ENCODE peak calls at places on chromosomes 7 and 10, in seven cellular contexts. One of them, this sample, is unnamed.

GRCh38 chr10:50346947-50347346 is 95.6 kb upstream of the ASAH2 start:
- DNase-seq in uterus: no peak
- DNase-seq in stomach: no peak
- DNase-seq in IMR-90: no peak
- DNase-seq in A549: no peak
- DNase-seq in Peyer's patch: no peak
- DNase-seq in body of pancreas: no peak
- DNase-seq in this sample: no peak

GRCh38 chr7:142806957-142807356 is 36.2 kb downstream of the PRSS2 start:
- DNase-seq in uterus: no peak
- DNase-seq in stomach: no peak
- DNase-seq in IMR-90: no peak
- DNase-seq in A549: no peak
- DNase-seq in Peyer's patch: no peak
- DNase-seq in body of pancreas: no peak
- DNase-seq in this sample: no peak

GRCh38 chr10:63520463-63521388 is 475 bp upstream of the REEP3 start:
- DNase-seq in uterus: peak; percentile 63
- DNase-seq in stomach: peak; percentile 78
- DNase-seq in IMR-90: peak; percentile 28
- DNase-seq in A549: peak; percentile 81
- DNase-seq in Peyer's patch: peak; percentile 52
- DNase-seq in body of pancreas: peak; percentile 59
- DNase-seq in this sample: peak; percentile 68

GRCh38 chr10:34808336-34808735 is 6.8 kb downstream of the PARD3 start:
- DNase-seq in uterus: no peak
- DNase-seq in stomach: no peak
- DNase-seq in IMR-90: no peak
- DNase-seq in A549: no peak
- DNase-seq in Peyer's patch: no peak
- DNase-seq in body of pancreas: no peak
- DNase-seq in this sample: no peak

GRCh38 chr10:90635111-90635798 is 222.6 kb downstream of the HTR7 start:
- DNase-seq in uterus: no peak
- DNase-seq in stomach: no peak
- DNase-seq in IMR-90: no peak
- DNase-seq in A549: no peak
- DNase-seq in Peyer's patch: no peak
- DNase-seq in body of pancreas: no peak
- DNase-seq in this sample: no peak

GRCh38 chr7:80307251-80307856 is 172.7 kb downstream of the GNAI1 start:
- DNase-seq in uterus: no peak
- DNase-seq in stomach: no peak
- DNase-seq in IMR-90: peak; percentile 85
- DNase-seq in A549: peak; percentile 36
- DNase-seq in Peyer's patch: no peak
- DNase-seq in body of pancreas: peak; percentile 7
- DNase-seq in this sample: no peak

GRCh38 chr10:13977861-13978843 is 352.6 kb downstream of the FRMD4A start:
- DNase-seq in uterus: no peak
- DNase-seq in stomach: no peak
- DNase-seq in IMR-90: peak; percentile 98
- DNase-seq in A549: no peak
- DNase-seq in Peyer's patch: no peak
- DNase-seq in body of pancreas: no peak
- DNase-seq in this sample: no peak

GRCh38 chr7:110675383-110676103 is 415.4 kb upstream of the LRRN3 start:
- DNase-seq in uterus: no peak
- DNase-seq in stomach: no peak
- DNase-seq in IMR-90: no peak
- DNase-seq in A549: no peak
- DNase-seq in Peyer's patch: no peak
- DNase-seq in body of pancreas: no peak
- DNase-seq in this sample: no peak

GRCh38 chr10:130820880-130821482 is 490.5 kb downstream of the TCERG1L start:
- DNase-seq in uterus: no peak
- DNase-seq in stomach: no peak
- DNase-seq in IMR-90: no peak
- DNase-seq in A549: no peak
- DNase-seq in Peyer's patch: no peak
- DNase-seq in body of pancreas: no peak
- DNase-seq in this sample: no peak

GRCh38 chr10:79424221-79425073 is 21.0 kb downstream of the ZCCHC24 start:
- DNase-seq in uterus: peak; percentile 70
- DNase-seq in stomach: peak; percentile 86
- DNase-seq in IMR-90: peak; percentile 52
- DNase-seq in A549: no peak
- DNase-seq in Peyer's patch: no peak
- DNase-seq in body of pancreas: peak; percentile 66
- DNase-seq in this sample: no peak

GRCh38 chr7:139899328-139900020 is 70.4 kb downstream of the TBXAS1 start:
- DNase-seq in uterus: no peak
- DNase-seq in stomach: no peak
- DNase-seq in IMR-90: no peak
- DNase-seq in A549: no peak
- DNase-seq in Peyer's patch: no peak
- DNase-seq in body of pancreas: no peak
- DNase-seq in this sample: no peak

GRCh38 chr7:5567810-5568209 is 144.2 kb upstream of the TNRC18 start:
- DNase-seq in uterus: no peak
- DNase-seq in stomach: no peak
- DNase-seq in IMR-90: no peak
- DNase-seq in A549: peak; percentile 51
- DNase-seq in Peyer's patch: no peak
- DNase-seq in body of pancreas: no peak
- DNase-seq in this sample: no peak

GRCh38 chr10:71468363-71469094 is 71.8 kb downstream of the CDH23 start:
- DNase-seq in uterus: no peak
- DNase-seq in stomach: no peak
- DNase-seq in IMR-90: no peak
- DNase-seq in A549: no peak
- DNase-seq in Peyer's patch: no peak
- DNase-seq in body of pancreas: no peak
- DNase-seq in this sample: no peak

GRCh38 chr10:15884447-15884846 is 24.1 kb upstream of the MINDY3 start:
- DNase-seq in uterus: no peak
- DNase-seq in stomach: no peak
- DNase-seq in IMR-90: no peak
- DNase-seq in A549: no peak
- DNase-seq in Peyer's patch: no peak
- DNase-seq in body of pancreas: no peak
- DNase-seq in this sample: no peak

GRCh38 chr10:48253970-48254657 is 20.4 kb downstream of the FRMPD2 start:
- DNase-seq in uterus: no peak
- DNase-seq in stomach: no peak
- DNase-seq in IMR-90: no peak
- DNase-seq in A549: no peak
- DNase-seq in Peyer's patch: no peak
- DNase-seq in body of pancreas: no peak
- DNase-seq in this sample: peak; percentile 26

GRCh38 chr7:136033413-136034031 is 56.4 kb upstream of the MTPN start:
- DNase-seq in uterus: peak; percentile 76
- DNase-seq in stomach: no peak
- DNase-seq in IMR-90: no peak
- DNase-seq in A549: no peak
- DNase-seq in Peyer's patch: no peak
- DNase-seq in body of pancreas: peak; percentile 22
- DNase-seq in this sample: no peak

GRCh38 chr7:25849361-25850184 is 302.4 kb upstream of the NFE2L3 start:
- DNase-seq in uterus: peak; percentile 69
- DNase-seq in stomach: no peak
- DNase-seq in IMR-90: peak; percentile 91
- DNase-seq in A549: peak; percentile 62
- DNase-seq in Peyer's patch: no peak
- DNase-seq in body of pancreas: peak; percentile 45
- DNase-seq in this sample: peak; percentile 84

GRCh38 chr7:89029864-89030263 is 234.3 kb upstream of the TEX47 start:
- DNase-seq in uterus: no peak
- DNase-seq in stomach: no peak
- DNase-seq in IMR-90: no peak
- DNase-seq in A549: no peak
- DNase-seq in Peyer's patch: no peak
- DNase-seq in body of pancreas: no peak
- DNase-seq in this sample: no peak

GRCh38 chr10:77304192-77304591 is 333.4 kb downstream of the KCNMA1 start:
- DNase-seq in uterus: no peak
- DNase-seq in stomach: no peak
- DNase-seq in IMR-90: no peak
- DNase-seq in A549: no peak
- DNase-seq in Peyer's patch: no peak
- DNase-seq in body of pancreas: no peak
- DNase-seq in this sample: no peak

GRCh38 chr10:77297370-77297692 is 340.3 kb downstream of the KCNMA1 start:
- DNase-seq in uterus: no peak
- DNase-seq in stomach: no peak
- DNase-seq in IMR-90: peak; percentile 76
- DNase-seq in A549: peak; percentile 25
- DNase-seq in Peyer's patch: no peak
- DNase-seq in body of pancreas: no peak
- DNase-seq in this sample: no peak

GRCh38 chr10:77299257-77299656 is 338.4 kb downstream of the KCNMA1 start:
- DNase-seq in uterus: no peak
- DNase-seq in stomach: no peak
- DNase-seq in IMR-90: no peak
- DNase-seq in A549: no peak
- DNase-seq in Peyer's patch: no peak
- DNase-seq in body of pancreas: no peak
- DNase-seq in this sample: no peak

GRCh38 chr10:77300682-77301081 is 336.9 kb downstream of the KCNMA1 start:
- DNase-seq in uterus: no peak
- DNase-seq in stomach: no peak
- DNase-seq in IMR-90: no peak
- DNase-seq in A549: no peak
- DNase-seq in Peyer's patch: no peak
- DNase-seq in body of pancreas: no peak
- DNase-seq in this sample: no peak

GRCh38 chr10:77301305-77301730 is 336.3 kb downstream of the KCNMA1 start:
- DNase-seq in uterus: no peak
- DNase-seq in stomach: no peak
- DNase-seq in IMR-90: peak; percentile 82
- DNase-seq in A549: no peak
- DNase-seq in Peyer's patch: no peak
- DNase-seq in body of pancreas: no peak
- DNase-seq in this sample: peak; percentile 60
- TF ChIP-seq POLR2A in uterus: no peak
- TF ChIP-seq POLR2A in stomach: no peak
- TF ChIP-seq POLR2A in IMR-90: no peak
- TF ChIP-seq POLR2A in A549: no peak
- TF ChIP-seq POLR2A in Peyer's patch: no peak
- TF ChIP-seq POLR2A in body of pancreas: no peak
- TF ChIP-seq POLR2A in this sample: no peak

GRCh38 chr10:45274364-45274763 is 41.0 kb downstream of the OR13A1 start:
- DNase-seq in uterus: no peak
- DNase-seq in stomach: no peak
- DNase-seq in IMR-90: no peak
- DNase-seq in A549: no peak
- DNase-seq in Peyer's patch: no peak
- DNase-seq in body of pancreas: no peak
- DNase-seq in this sample: no peak

GRCh38 chr10:45279702-45280101 is 35.7 kb downstream of the OR13A1 start:
- DNase-seq in uterus: no peak
- DNase-seq in stomach: no peak
- DNase-seq in IMR-90: no peak
- DNase-seq in A549: no peak
- DNase-seq in Peyer's patch: no peak
- DNase-seq in body of pancreas: no peak
- DNase-seq in this sample: no peak

GRCh38 chr10:45282061-45282460 is 33.3 kb downstream of the OR13A1 start:
- DNase-seq in uterus: no peak
- DNase-seq in stomach: no peak
- DNase-seq in IMR-90: no peak
- DNase-seq in A549: no peak
- DNase-seq in Peyer's patch: no peak
- DNase-seq in body of pancreas: no peak
- DNase-seq in this sample: no peak

GRCh38 chr10:45280113-45280512 is 35.3 kb downstream of the OR13A1 start:
- DNase-seq in uterus: no peak
- DNase-seq in stomach: peak; percentile 45
- DNase-seq in IMR-90: no peak
- DNase-seq in A549: no peak
- DNase-seq in Peyer's patch: no peak
- DNase-seq in body of pancreas: peak; percentile 66
- DNase-seq in this sample: no peak

GRCh38 chr10:45278860-45279498 is 36.4 kb downstream of the OR13A1 start:
- DNase-seq in uterus: no peak
- DNase-seq in stomach: peak; percentile 29
- DNase-seq in IMR-90: no peak
- DNase-seq in A549: no peak
- DNase-seq in Peyer's patch: no peak
- DNase-seq in body of pancreas: no peak
- DNase-seq in this sample: no peak
- TF ChIP-seq POLR2A in uterus: no peak
- TF ChIP-seq POLR2A in stomach: no peak
- TF ChIP-seq POLR2A in IMR-90: no peak
- TF ChIP-seq POLR2A in A549: no peak
- TF ChIP-seq POLR2A in Peyer's patch: no peak
- TF ChIP-seq POLR2A in body of pancreas: no peak
- TF ChIP-seq POLR2A in this sample: no peak

GRCh38 chr10:80518143-80518806 is 19.4 kb upstream of the SH2D4B start:
- DNase-seq in uterus: no peak
- DNase-seq in stomach: no peak
- DNase-seq in IMR-90: no peak
- DNase-seq in A549: no peak
- DNase-seq in Peyer's patch: no peak
- DNase-seq in body of pancreas: no peak
- DNase-seq in this sample: no peak
- TF ChIP-seq POLR2A in uterus: no peak
- TF ChIP-seq POLR2A in stomach: no peak
- TF ChIP-seq POLR2A in IMR-90: no peak
- TF ChIP-seq POLR2A in A549: no peak
- TF ChIP-seq POLR2A in Peyer's patch: no peak
- TF ChIP-seq POLR2A in body of pancreas: no peak
- TF ChIP-seq POLR2A in this sample: no peak

GRCh38 chr7:106110238-106110560 is 1.9 kb downstream of the SYPL1 start:
- DNase-seq in uterus: no peak
- DNase-seq in stomach: no peak
- DNase-seq in IMR-90: no peak
- DNase-seq in A549: no peak
- DNase-seq in Peyer's patch: no peak
- DNase-seq in body of pancreas: no peak
- DNase-seq in this sample: no peak

GRCh38 chr7:106110885-106111670 is 1.0 kb downstream of the SYPL1 start:
- DNase-seq in uterus: no peak
- DNase-seq in stomach: no peak
- DNase-seq in IMR-90: no peak
- DNase-seq in A549: no peak
- DNase-seq in Peyer's patch: no peak
- DNase-seq in body of pancreas: no peak
- DNase-seq in this sample: no peak

GRCh38 chr7:106112972-106113421 is 885 bp upstream of the SYPL1 start:
- DNase-seq in uterus: no peak
- DNase-seq in stomach: no peak
- DNase-seq in IMR-90: no peak
- DNase-seq in A549: no peak
- DNase-seq in Peyer's patch: no peak
- DNase-seq in body of pancreas: no peak
- DNase-seq in this sample: no peak

GRCh38 chr7:106112118-106112971 is at the start of gene SYPL1:
- DNase-seq in uterus: peak; percentile 94
- DNase-seq in stomach: peak; percentile 94
- DNase-seq in IMR-90: peak; percentile 88
- DNase-seq in A549: peak; percentile 96
- DNase-seq in Peyer's patch: peak; percentile 90
- DNase-seq in body of pancreas: peak; percentile 95
- DNase-seq in this sample: peak; percentile 84

GRCh38 chr7:106111671-106112117 is 418 bp downstream of the SYPL1 start:
- DNase-seq in uterus: no peak
- DNase-seq in stomach: peak; percentile 80
- DNase-seq in IMR-90: no peak
- DNase-seq in A549: peak; percentile 78
- DNase-seq in Peyer's patch: no peak
- DNase-seq in body of pancreas: peak; percentile 72
- DNase-seq in this sample: peak; percentile 51
- TF ChIP-seq POLR2A in uterus: no peak
- TF ChIP-seq POLR2A in stomach: no peak
- TF ChIP-seq POLR2A in IMR-90: peak; percentile 87
- TF ChIP-seq POLR2A in A549: no peak
- TF ChIP-seq POLR2A in Peyer's patch: no peak
- TF ChIP-seq POLR2A in body of pancreas: peak; percentile 63
- TF ChIP-seq POLR2A in this sample: no peak

This sample was measured in H54.